ENCODE peak calls at places on chromosomes 12 and 14, in six cellular contexts. G is adrenal gland; W is RPMI7951; V is bronchial epithelial cell; F is stimulated activated CD8-positive, alpha-beta memory T cell treated with anti-CD3 and anti-CD28 coated beads, Interleukin-2, amount 100 ng/mL, for 1 hour; M is nucleus accumbens. Q is an unnamed sample.

GRCh38 chr12:112218150-112218549 is 92.8 kb downstream of the TRAFD1 start:
- DNase-seq in G (no peak), W (no peak), V (peak), F (no peak), M (no peak), Q (no peak)

GRCh38 chr14:98120831-98121464 is 1151.0 kb downstream of the BCL11B start:
- DNase-seq in G (no peak), W (no peak), V (peak), F (no peak), M (no peak), Q (no peak)

GRCh38 chr14:104930526-104931322 is 6.0 kb downstream of the PLD4 start:
- DNase-seq in G (no peak), W (no peak), V (no peak), F (no peak), M (no peak), Q (no peak)

GRCh38 chr14:85535316-85535715 is 5.4 kb downstream of the FLRT2 start:
- DNase-seq in G (no peak), W (no peak), V (no peak), F (no peak), M (no peak), Q (no peak)

GRCh38 chr14:70416322-70416716 is 571 bp downstream of the SYNJ2BP start:
- DNase-seq in G (no peak), W (peak), V (no peak), F (no peak), M (no peak), Q (no peak)

GRCh38 chr12:53743277-53744129 is 8.3 kb downstream of the CISTR start:
- DNase-seq in G (peak), W (peak), V (peak), F (peak), M (peak), Q (peak)

GRCh38 chr14:42459171-42459685 is 852.6 kb downstream of the LRFN5 start:
- DNase-seq in G (no peak), W (no peak), V (no peak), F (no peak), M (no peak), Q (no peak)

GRCh38 chr14:100914597-100915021 is 11.1 kb upstream of the RTL1 start:
- DNase-seq in G (no peak), W (no peak), V (peak), F (no peak), M (no peak), Q (no peak)

GRCh38 chr14:73059326-73059725 is 992 bp downstream of the RBM25 start:
- DNase-seq in G (no peak), W (peak), V (peak), F (no peak), M (no peak), Q (no peak)

GRCh38 chr14:98177551-98177950 is 1094.4 kb downstream of the BCL11B start:
- DNase-seq in G (no peak), W (no peak), V (no peak), F (no peak), M (no peak), Q (no peak)

GRCh38 chr12:103924761-103925641 is 5.2 kb upstream of the HSP90B1 start:
- DNase-seq in G (no peak), W (peak), V (peak), F (no peak), M (no peak), Q (no peak)

GRCh38 chr14:105474478-105475268 is at the start of gene CRIP2:
- DNase-seq in G (no peak), W (peak), V (no peak), F (no peak), M (no peak), Q (peak)

GRCh38 chr14:92122351-92122677 is 545 bp downstream of the CPSF2 start:
- DNase-seq in G (no peak), W (peak), V (peak), F (no peak), M (no peak), Q (peak)

GRCh38 chr12:120684523-120684932 is 2.4 kb upstream of the MLEC start:
- DNase-seq in G (peak), W (peak), V (peak), F (no peak), M (no peak), Q (no peak)

GRCh38 chr12:15520083-15520482 is 197.8 kb downstream of the PTPRO start:
- DNase-seq in G (no peak), W (no peak), V (no peak), F (no peak), M (peak), Q (no peak)

GRCh38 chr12:120961604-120962486 is 16.5 kb upstream of the HNF1A start:
- DNase-seq in G (peak), W (no peak), V (peak), F (no peak), M (no peak), Q (no peak)

GRCh38 chr12:3061858-3062215 is 15.3 kb upstream of the TSPAN9 start:
- DNase-seq in G (no peak), W (no peak), V (no peak), F (no peak), M (no peak), Q (no peak)

GRCh38 chr12:89756638-89757321 is 48.1 kb upstream of the ATP2B1 start:
- DNase-seq in G (no peak), W (peak), V (peak), F (no peak), M (no peak), Q (peak)

GRCh38 chr14:74144789-74145188 is 60.0 kb downstream of the LIN52 start:
- DNase-seq in G (no peak), W (no peak), V (no peak), F (no peak), M (no peak), Q (no peak)

GRCh38 chr12:130500835-130501330 is 163.2 kb downstream of the PIWIL1 start:
- DNase-seq in G (no peak), W (no peak), V (no peak), F (no peak), M (no peak), Q (no peak)

GRCh38 chr12:57511161-57511560 is 9.2 kb downstream of the DDIT3 start:
- DNase-seq in G (no peak), W (no peak), V (no peak), F (no peak), M (no peak), Q (no peak)

GRCh38 chr14:92348154-92348553 is 25.2 kb downstream of the SLC24A4 start:
- DNase-seq in G (no peak), W (no peak), V (peak), F (no peak), M (no peak), Q (no peak)

GRCh38 chr14:73287071-73287470 is 49.8 kb downstream of the PAPLN start:
- DNase-seq in G (no peak), W (no peak), V (no peak), F (no peak), M (no peak), Q (no peak)

GRCh38 chr14:74660167-74660566 is 48.1 kb upstream of the LTBP2 start:
- DNase-seq in G (no peak), W (no peak), V (peak), F (no peak), M (no peak), Q (no peak)

GRCh38 chr14:95044463-95045254 is 112.7 kb downstream of the DICER1 start:
- DNase-seq in G (no peak), W (no peak), V (no peak), F (no peak), M (no peak), Q (no peak)

GRCh38 chr14:101215936-101216335 is 312.4 kb upstream of the RTL1 start:
- DNase-seq in G (peak), W (no peak), V (no peak), F (no peak), M (no peak), Q (no peak)

GRCh38 chr12:51124504-51124903 is 41.1 kb upstream of the CSRNP2 start:
- DNase-seq in G (no peak), W (no peak), V (no peak), F (no peak), M (no peak), Q (no peak)

GRCh38 chr14:34368115-34368970 is 93.7 kb downstream of the SPTSSA start:
- DNase-seq in G (no peak), W (peak), V (peak), F (no peak), M (no peak), Q (no peak)

GRCh38 chr14:40252817-40253447 is 820.7 kb upstream of the FBXO33 start:
- DNase-seq in G (no peak), W (no peak), V (no peak), F (no peak), M (no peak), Q (no peak)

GRCh38 chr14:33127531-33127930 is 188.9 kb downstream of the NPAS3 start:
- DNase-seq in G (no peak), W (no peak), V (peak), F (no peak), M (no peak), Q (no peak)